ENCODE peak calls at places on chromosomes 7 and 10, in ten cellular contexts. F, X, J, W, T, C, H, K, I and Q are unnamed samples. For H3K4me1, the result is how much of the 10 kb centered on the place peaks cover.

GRCh38 chr7:69419928-69420327 is 178.3 kb upstream of the AUTS2 start:
- DNase-seq in X (no peak), C (no peak), I (no peak), T (no peak), F (no peak), H (no peak), K (no peak), J (no peak), W (no peak), Q (no peak)

GRCh38 chr10:104502907-104503306 is 138.2 kb upstream of the SORCS3 start:
- DNase-seq in I (no peak), W (no peak), K (no peak), F (no peak), X (no peak), J (no peak), C (no peak), T (no peak), H (no peak), Q (no peak)

GRCh38 chr10:110529596-110530011 is 31.9 kb downstream of the DUSP5 start:
- DNase-seq in J (no peak), T (no peak), F (no peak), K (no peak), I (peak), W (no peak), X (no peak), C (peak), H (no peak), Q (no peak)

GRCh38 chr10:88542522-88542921 is 40.6 kb downstream of the RNLS start:
- DNase-seq in F (no peak), W (no peak), C (no peak), J (no peak), H (no peak), K (no peak), X (no peak), T (no peak), I (no peak), Q (no peak)

GRCh38 chr7:101936612-101937231 is 119.3 kb downstream of the CUX1 start:
- DNase-seq in J (peak), K (no peak), C (peak), F (peak), X (peak), H (no peak), I (no peak), T (peak), W (peak), Q (no peak)

GRCh38 chr7:121633186-121633585 is 237.1 kb upstream of the FAM3C start:
- DNase-seq in I (no peak), T (no peak), W (no peak), H (no peak), C (no peak), K (no peak), F (no peak), X (no peak), J (no peak), Q (no peak)

GRCh38 chr10:126387931-126388911 is at the start of gene ADAM12:
- DNase-seq in J (peak), X (peak), C (peak), I (no peak), F (no peak), W (no peak), K (no peak), T (no peak), H (no peak), Q (peak)

GRCh38 chr7:109256762-109257560 is 687.3 kb downstream of the DNAJB9 start:
- DNase-seq in W (no peak), F (no peak), T (no peak), J (no peak), X (no peak), H (no peak), C (no peak), I (no peak), K (no peak), Q (no peak)

GRCh38 chr7:103447073-103447960 is 1.3 kb upstream of the SLC26A5 start:
- DNase-seq in H (no peak), X (peak), J (no peak), F (no peak), T (peak), W (peak), K (no peak), C (peak), I (peak), Q (no peak)

GRCh38 chr7:76220185-76221057 is 18.7 kb downstream of the SRRM3 start:
- DNase-seq in X (no peak), F (no peak), W (no peak), J (no peak), I (no peak), T (no peak), K (no peak), C (peak), H (no peak), Q (no peak)

GRCh38 chr7:122726881-122727280 is 24.2 kb upstream of the RNF148 start:
- DNase-seq in W (no peak), T (no peak), H (no peak), C (no peak), I (no peak), J (no peak), F (no peak), K (no peak), X (no peak), Q (no peak)

GRCh38 chr7:114084381-114085312 is 165.8 kb upstream of the PPP1R3A start:
- DNase-seq in T (peak), I (peak), K (no peak), W (peak), H (peak), J (peak), F (peak), X (peak), C (peak), Q (peak)

GRCh38 chr7:98470131-98470985 is 69.5 kb upstream of the BAIAP2L1 start:
- DNase-seq in T (peak), J (peak), K (no peak), X (no peak), H (peak), C (peak), I (peak), W (peak), F (no peak), Q (peak)

GRCh38 chr10:34959786-34960185 is 130.4 kb downstream of the CUL2 start:
- DNase-seq in T (no peak), W (no peak), K (no peak), H (no peak), F (peak), X (no peak), C (no peak), I (no peak), J (no peak), Q (no peak)

GRCh38 chr10:34319197-34319846 is 495.8 kb downstream of the PARD3 start:
- DNase-seq in T (peak), W (peak), J (no peak), K (no peak), X (peak), I (peak), F (no peak), H (no peak), C (no peak), Q (peak)

GRCh38 chr7:94222516-94222915 is 172.2 kb upstream of the COL1A2 start:
- DNase-seq in F (no peak), W (no peak), J (no peak), K (no peak), I (no peak), X (no peak), T (no peak), H (no peak), C (no peak), Q (no peak)

GRCh38 chr10:126270116-126270515 is 118.2 kb downstream of the ADAM12 start:
- DNase-seq in J (no peak), C (no peak), I (no peak), H (no peak), X (no peak), W (no peak), K (no peak), F (no peak), T (no peak), Q (no peak)

GRCh38 chr10:18400201-18400910 is 251.0 kb downstream of the NSUN6 start:
- DNase-seq in K (no peak), H (no peak), X (no peak), W (no peak), F (no peak), I (no peak), T (peak), J (no peak), C (peak), Q (no peak)

GRCh38 chr10:46020871-46021553 is 9.4 kb downstream of the NCOA4 start:
- DNase-seq in K (no peak), W (no peak), X (no peak), H (no peak), J (no peak), T (no peak), I (no peak), C (no peak), F (no peak), Q (no peak)

GRCh38 chr10:80474920-80475319 is 20.8 kb downstream of the TSPAN14 start:
- DNase-seq in H (no peak), T (no peak), C (no peak), W (no peak), K (peak), J (no peak), X (no peak), F (no peak), I (no peak), Q (no peak)

GRCh38 chr7:137933270-137934017 is 68.4 kb downstream of the CREB3L2 start:
- DNase-seq in J (no peak), I (no peak), C (no peak), T (no peak), W (no peak), X (peak), H (no peak), F (no peak), K (peak), Q (no peak)

GRCh38 chr7:73773700-73774517 is 3.8 kb upstream of the CLDN3 start:
- DNase-seq in I (no peak), F (no peak), X (peak), C (no peak), H (no peak), T (peak), J (no peak), K (no peak), W (no peak), Q (no peak)

GRCh38 chr7:81666209-81666608 is 103.6 kb downstream of the HGF start:
- DNase-seq in K (no peak), C (no peak), J (no peak), X (no peak), T (no peak), I (no peak), F (no peak), H (no peak), W (no peak), Q (no peak)

GRCh38 chr7:84913731-84914130 is 273.1 kb downstream of the SEMA3D start:
- DNase-seq in J (no peak), W (no peak), C (no peak), X (no peak), F (no peak), K (no peak), I (no peak), T (no peak), H (no peak), Q (no peak)

GRCh38 chr10:78342787-78343186 is 309.1 kb downstream of the RPS24 start:
- DNase-seq in F (peak), K (peak), X (no peak), T (peak), J (no peak), H (no peak), I (no peak), C (no peak), W (peak), Q (no peak)

GRCh38 chr10:95233377-95234034 is 39.5 kb downstream of the ACSM6 start:
- DNase-seq in J (no peak), C (no peak), H (no peak), F (no peak), W (no peak), I (no peak), T (no peak), X (no peak), K (no peak), Q (no peak)

GRCh38 chr10:95235676-95236067 is 41.6 kb downstream of the ACSM6 start:
- DNase-seq in T (no peak), W (no peak), J (no peak), F (no peak), K (no peak), H (no peak), I (no peak), X (no peak), C (no peak), Q (no peak)

GRCh38 chr10:95234951-95235350 is 40.9 kb downstream of the ACSM6 start:
- DNase-seq in I (no peak), H (no peak), J (no peak), F (no peak), X (no peak), K (no peak), C (no peak), W (no peak), T (no peak), Q (no peak)

GRCh38 chr10:95225136-95225535 is 31.1 kb downstream of the ACSM6 start:
- DNase-seq in J (no peak), T (no peak), C (no peak), K (no peak), H (no peak), I (no peak), X (no peak), W (no peak), F (no peak), Q (no peak)

DNA sequence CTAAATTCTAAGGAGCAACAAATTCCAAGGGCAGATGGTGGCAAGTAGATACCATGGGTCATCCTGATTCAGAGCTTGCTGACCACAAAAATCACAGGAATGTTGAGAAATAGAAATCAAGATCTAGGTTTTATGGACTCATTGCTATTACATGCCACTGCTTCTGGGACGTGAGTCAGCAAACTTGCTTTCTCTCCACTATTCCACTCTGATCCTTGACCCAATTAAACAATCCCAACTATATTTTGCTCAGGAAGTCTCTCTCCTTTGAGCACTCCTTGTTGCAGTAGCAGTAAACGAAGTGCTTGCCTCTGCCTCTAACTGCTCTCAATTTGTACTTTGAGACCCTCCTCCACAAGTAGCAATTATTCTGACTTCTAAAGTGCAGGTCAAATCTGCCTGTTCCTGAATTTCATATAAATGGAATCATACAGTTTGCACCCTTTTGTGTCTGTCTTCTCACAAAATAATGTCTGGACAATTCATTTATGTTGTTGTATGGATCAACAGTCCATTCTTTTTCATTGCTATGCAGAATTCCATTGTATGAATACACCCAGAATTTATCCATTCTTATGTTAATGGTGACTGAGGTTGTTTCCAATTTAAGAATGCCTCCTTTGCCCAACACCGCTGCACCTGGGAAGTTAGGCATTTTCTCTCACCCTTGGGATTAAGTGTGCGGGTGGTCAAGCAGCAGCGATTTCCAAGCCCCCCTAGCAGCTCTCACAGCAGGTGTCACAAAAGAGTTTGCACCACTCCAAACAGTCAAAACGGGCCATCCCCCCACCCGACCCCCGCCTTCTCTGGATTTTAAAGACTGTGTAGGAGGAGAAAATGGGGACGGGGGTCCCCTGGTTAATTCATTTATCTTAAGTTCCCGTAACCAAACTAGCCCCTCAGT is 35.9 kb downstream of the ACSM6 start:
- DNase-seq in J (no peak), K (no peak), C (peak), X (peak), H (no peak), F (no peak), W (no peak), I (no peak), T (no peak), Q (no peak)
- H3K4me1 ChIP-seq in J (under half), K (under half), C (under half), X (under half), H (under half), F (under half), W (under half), I (under half), T (under half), Q (under half)

GRCh38 chr10:49409755-49410154 is 13.9 kb upstream of the DRGX start:
- DNase-seq in T (no peak), W (no peak), J (no peak), C (no peak), F (no peak), K (no peak), I (no peak), H (no peak), X (no peak), Q (no peak)

GRCh38 chr10:49412571-49412970 is 16.7 kb upstream of the DRGX start:
- DNase-seq in H (no peak), T (no peak), J (no peak), I (no peak), C (no peak), F (no peak), K (no peak), W (no peak), X (no peak), Q (no peak)

GRCh38 chr10:49410365-49411074 is 14.6 kb upstream of the DRGX start:
- DNase-seq in X (no peak), J (peak), K (no peak), F (no peak), W (peak), I (no peak), H (no peak), T (no peak), C (no peak), Q (peak)

GRCh38 chr10:49407552-49408137 is 11.8 kb upstream of the DRGX start:
- DNase-seq in T (peak), I (peak), H (peak), F (peak), W (peak), X (peak), K (peak), J (peak), C (peak), Q (peak)

DNA sequence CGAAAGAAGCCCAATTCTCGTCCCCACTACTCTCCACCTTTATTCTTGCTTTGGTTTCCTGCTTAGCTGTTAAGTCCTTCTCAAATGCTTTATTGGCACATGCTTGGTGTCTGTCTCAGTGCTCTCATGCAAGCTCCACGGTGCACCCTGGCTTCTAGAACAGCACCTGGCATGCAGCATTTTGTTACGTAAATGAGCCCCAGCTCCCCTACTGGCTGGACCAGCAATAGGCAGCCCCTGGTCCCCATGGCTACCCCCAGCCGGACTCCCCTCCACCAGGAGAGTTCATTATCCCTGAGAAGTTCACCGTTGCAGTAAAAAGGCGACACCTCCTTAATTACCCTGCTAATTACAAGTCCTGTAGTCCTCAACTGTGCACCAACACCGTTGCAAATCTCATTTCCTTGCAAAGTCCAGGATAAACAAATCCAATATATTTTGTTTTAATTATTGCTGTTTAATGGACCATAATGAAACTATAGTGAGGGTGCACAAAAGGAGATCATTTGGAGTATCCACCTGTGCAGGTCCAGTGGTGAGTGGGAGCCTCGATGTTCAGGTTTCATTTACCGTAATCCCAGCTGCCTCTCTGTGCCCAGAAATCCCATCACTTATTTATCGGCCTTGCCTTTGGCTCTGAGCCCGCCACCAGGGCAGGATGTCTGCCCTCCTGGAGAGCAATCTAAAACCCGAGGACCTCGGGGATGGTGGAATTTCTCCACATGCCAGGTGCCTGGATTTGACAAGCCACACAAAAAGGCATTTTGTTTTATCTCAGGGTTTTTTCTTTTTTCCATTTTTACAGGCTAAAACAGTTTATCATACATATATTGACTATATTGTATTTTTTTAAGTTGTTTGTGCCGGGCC is 12.8 kb upstream of the DRGX start:
- DNase-seq in I (no peak), K (no peak), X (no peak), H (no peak), J (no peak), C (peak), F (no peak), W (no peak), T (no peak), Q (no peak)
- TF ChIP-seq CTCF in I (no peak), K (no peak), X (peak), H (no peak), J (peak), C (peak), F (no peak), W (no peak), T (no peak), Q (no peak)

GRCh38 chr10:71970331-71970730 is 6.1 kb downstream of the CHST3 start:
- DNase-seq in J (no peak), K (no peak), W (peak), I (no peak), T (peak), X (no peak), H (peak), F (peak), C (peak), Q (no peak)

GRCh38 chr10:71971311-71971731 is 7.1 kb downstream of the CHST3 start:
- DNase-seq in F (no peak), J (no peak), H (no peak), K (no peak), X (no peak), C (no peak), I (no peak), W (no peak), T (no peak), Q (no peak)

GRCh38 chr10:71970869-71971268 is 6.7 kb downstream of the CHST3 start:
- DNase-seq in X (no peak), F (peak), W (no peak), J (no peak), H (no peak), C (no peak), T (no peak), I (no peak), K (no peak), Q (no peak)

GRCh38 chr10:71968553-71969474 is 4.6 kb downstream of the CHST3 start:
- DNase-seq in C (no peak), W (no peak), T (no peak), K (no peak), J (no peak), H (no peak), X (no peak), I (no peak), F (no peak), Q (no peak)

GRCh38 chr10:71969929-71970328 is 5.7 kb downstream of the CHST3 start:
- DNase-seq in C (no peak), F (peak), K (peak), T (no peak), H (no peak), I (no peak), W (no peak), J (no peak), X (no peak), Q (no peak)
- H3K4me1 ChIP-seq in C (under half), F (under half), K (half or more), T (under half), H (half or more), I (under half), W (half or more), J (half or more), X (under half), Q (half or more)

DNA sequence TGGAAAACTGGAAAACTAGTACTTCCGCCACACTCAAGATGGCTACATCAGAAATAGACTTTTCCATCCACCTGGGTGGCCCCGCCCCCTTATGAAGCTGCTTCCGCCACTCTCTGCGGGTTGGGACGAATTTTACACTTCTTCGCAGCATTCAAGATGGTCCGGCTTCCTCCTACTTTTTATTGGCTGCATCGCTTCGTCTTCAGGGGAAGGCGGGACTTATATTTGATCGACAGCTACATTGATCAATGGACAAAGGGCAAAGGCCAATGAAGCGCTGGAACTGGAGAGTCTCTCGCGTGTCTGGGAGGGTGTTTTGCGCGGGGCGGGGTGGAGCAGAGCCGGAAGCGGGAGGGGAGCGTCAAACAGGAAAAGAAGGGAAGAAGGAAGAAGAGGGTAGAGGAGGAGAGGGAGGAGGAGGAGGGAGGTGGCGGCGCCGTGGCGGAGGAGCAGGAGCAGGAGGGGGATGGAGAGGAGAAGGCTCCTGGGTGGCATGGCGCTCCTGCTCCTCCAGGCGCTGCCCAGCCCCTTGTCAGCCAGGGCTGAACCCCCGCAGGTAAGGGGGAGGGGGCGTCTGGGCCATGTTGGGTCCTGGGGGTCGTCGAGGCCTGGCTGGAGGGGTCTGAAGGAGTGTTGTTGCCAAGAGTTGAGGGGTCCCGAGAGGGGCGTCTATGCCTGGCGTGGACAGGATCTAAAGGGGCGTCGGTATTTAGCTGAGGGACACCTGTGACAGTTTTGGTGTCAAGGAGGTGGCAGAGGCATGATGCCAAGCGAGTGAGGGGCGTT is at the start of gene WBP1L:
- DNase-seq in X (peak), J (peak), F (peak), H (peak), C (peak), W (peak), I (peak), T (peak), K (peak), Q (peak)
- TF ChIP-seq CTCF in X (no peak), J (no peak), F (no peak), H (no peak), C (no peak), W (no peak), I (no peak), T (no peak), K (no peak), Q (no peak)